ENCODE peak calls at places on chromosomes 11 and 22, in four cellular contexts. T, H, G and Z are unnamed samples.

GRCh38 chr22:20786536-20786979 is 12.6 kb downstream of the SERPIND1 start:
- DNase-seq in T (no peak), H (no peak), G (no peak), Z (no peak)

GRCh38 chr11:78666675-78667129 is 92.0 kb upstream of the NARS2 start:
- DNase-seq in T (no peak), H (no peak), G (no peak), Z (no peak)

GRCh38 chr11:820655-821512 is 2.2 kb downstream of the PNPLA2 start:
- DNase-seq in T (no peak), H (peak), G (no peak), Z (peak)

GRCh38 chr11:84870486-84870885 is 756.7 kb downstream of the DLG2 start:
- DNase-seq in T (no peak), H (no peak), G (no peak), Z (no peak)

GRCh38 chr11:90845126-90845525 is 622.3 kb upstream of the CHORDC1 start:
- DNase-seq in T (no peak), H (no peak), G (no peak), Z (no peak)

GRCh38 chr22:33639588-33640254 is 280.6 kb downstream of the LARGE1 start:
- DNase-seq in T (no peak), H (no peak), G (no peak), Z (peak)

GRCh38 chr22:35552186-35552842 is 11.7 kb downstream of the RASD2 start:
- DNase-seq in T (no peak), H (no peak), G (peak), Z (no peak)

GRCh38 chr22:25475554-25476022 is 88.9 kb upstream of the GRK3 start:
- DNase-seq in T (no peak), H (no peak), G (no peak), Z (peak)

GRCh38 chr11:71301858-71302533 is 49.6 kb upstream of the SHANK2 start:
- DNase-seq in T (no peak), H (no peak), G (no peak), Z (no peak)

GRCh38 chr11:209275-210121 is 2.0 kb downstream of the RIC8A start:
- DNase-seq in T (no peak), H (no peak), G (no peak), Z (no peak)

GRCh38 chr11:7457211-7457610 is 28.1 kb upstream of the OLFML1 start:
- DNase-seq in T (no peak), H (no peak), G (no peak), Z (no peak)

GRCh38 chr11:43943357-43943930 is 1.0 kb downstream of the C11orf96 start:
- DNase-seq in T (no peak), H (no peak), G (no peak), Z (no peak)

GRCh38 chr11:34234086-34234740 is 123.6 kb downstream of the ABTB2 start:
- DNase-seq in T (no peak), H (no peak), G (no peak), Z (no peak)

GRCh38 chr11:75562836-75563484 is 907 bp downstream of the SERPINH1 start:
- DNase-seq in T (no peak), H (no peak), G (peak), Z (no peak)

GRCh38 chr11:131064373-131064991 is 148.2 kb upstream of the SNX19 start:
- DNase-seq in T (peak), H (no peak), G (peak), Z (peak)

GRCh38 chr11:122869622-122870021 is 12.9 kb upstream of the JHY start:
- DNase-seq in T (no peak), H (no peak), G (no peak), Z (no peak)

GRCh38 chr11:17636721-17637120 is 82.7 kb upstream of the MYOD1 start:
- DNase-seq in T (no peak), H (no peak), G (no peak), Z (no peak)

GRCh38 chr11:120354779-120355178 is 18.6 kb downstream of the ARHGEF12 start:
- DNase-seq in T (no peak), H (no peak), G (no peak), Z (no peak)

GRCh38 chr11:130677486-130678153 is 229.2 kb downstream of the ADAMTS15 start:
- DNase-seq in T (no peak), H (no peak), G (no peak), Z (no peak)

GRCh38 chr22:43014062-43014875 is 680 bp downstream of the PACSIN2 start:
- DNase-seq in T (peak), H (peak), G (peak), Z (no peak)

GRCh38 chr11:126311464-126312291 is 7.8 kb downstream of the DCPS start:
- DNase-seq in T (no peak), H (no peak), G (no peak), Z (no peak)

GRCh38 chr11:71302911-71303310 is 50.5 kb upstream of the SHANK2 start:
- DNase-seq in T (no peak), H (no peak), G (no peak), Z (no peak)

GRCh38 chr11:101185985-101186384 is 56.4 kb upstream of the PGR start:
- DNase-seq in T (no peak), H (no peak), G (no peak), Z (no peak)

GRCh38 chr11:119085523-119085878 is 820 bp downstream of the HMBS start:
- DNase-seq in T (no peak), H (no peak), G (no peak), Z (no peak)

GRCh38 chr11:110130642-110131238 is 37.5 kb downstream of the ZC3H12C start:
- DNase-seq in T (no peak), H (no peak), G (peak), Z (no peak)

GRCh38 chr22:42286205-42286604 is 15.8 kb upstream of the TCF20 start:
- DNase-seq in T (no peak), H (no peak), G (no peak), Z (no peak)

GRCh38 chr22:36415415-36416168 is 27.8 kb upstream of the MYH9 start:
- DNase-seq in T (no peak), H (no peak), G (no peak), Z (no peak)

GRCh38 chr11:59106363-59107336 is at the start of gene FAM111B:
- DNase-seq in T (peak), H (peak), G (peak), Z (peak)

GRCh38 chr22:20750461-20751184 is 23.3 kb upstream of the SERPIND1 start:
- DNase-seq in T (peak), H (peak), G (no peak), Z (no peak)

DNA sequence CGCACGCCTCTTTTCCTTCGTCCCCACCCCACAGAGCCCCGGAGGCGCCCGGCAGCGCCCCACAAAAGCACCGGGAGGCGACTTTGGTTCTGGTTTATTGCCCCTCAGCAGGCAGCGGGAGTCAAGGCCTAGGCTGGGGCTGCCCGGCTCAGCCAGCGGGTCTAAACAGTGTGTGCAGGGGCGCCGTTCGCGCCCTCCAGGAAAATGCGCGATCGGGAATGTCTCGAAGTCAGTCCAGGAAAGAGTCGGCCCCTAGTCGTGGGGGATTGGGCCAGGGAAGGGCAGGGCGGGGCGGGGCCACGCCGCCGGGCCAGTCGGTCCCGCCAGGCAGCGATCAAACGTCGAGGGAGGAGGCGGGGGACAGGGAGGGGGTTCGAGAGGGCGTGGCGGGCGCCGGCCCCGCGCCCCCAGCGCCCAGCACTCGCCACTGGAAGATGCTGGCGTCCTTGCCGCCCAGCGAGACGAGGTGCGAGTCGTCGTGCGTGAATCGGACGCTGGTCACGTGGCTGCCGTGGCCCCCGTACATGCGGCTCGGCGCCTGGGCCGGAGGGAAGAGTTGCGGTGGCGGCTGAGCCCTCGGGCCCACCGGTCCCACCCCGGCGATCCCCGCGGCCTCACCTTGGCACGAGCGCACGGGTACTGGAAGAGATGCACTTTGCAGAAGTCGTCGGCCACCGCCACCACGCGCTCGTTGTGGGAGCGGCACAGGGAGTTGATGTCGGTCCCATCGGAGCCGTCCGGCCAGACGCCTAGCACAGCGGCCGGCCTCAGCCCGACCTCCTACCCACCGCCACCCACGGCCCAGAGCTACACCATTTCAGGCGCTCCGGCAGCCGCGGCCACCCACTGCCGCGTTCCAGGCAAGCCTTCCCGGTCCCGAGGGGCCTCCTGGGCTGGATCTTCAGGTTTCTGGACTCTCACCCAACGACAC is 741 bp upstream of the MTA2 start:
- DNase-seq in T (peak), H (peak), G (no peak), Z (no peak)
- H3K27ac ChIP-seq in T (peak), H (peak), G (peak), Z (peak)

GRCh38 chr11:68503281-68503687 is 42.7 kb downstream of the PPP6R3 start:
- DNase-seq in T (no peak), H (no peak), G (no peak), Z (no peak)
- H3K27ac ChIP-seq in T (no peak), H (peak), G (no peak), Z (no peak)

GRCh38 chr22:23838686-23839468 is at the start of gene DERL3:
- DNase-seq in T (peak), H (peak), G (peak), Z (peak)
- H3K27ac ChIP-seq in T (no peak), H (peak), G (peak), Z (no peak)

GRCh38 chr22:46701262-46701661 is 36.8 kb downstream of the CERK start:
- DNase-seq in T (no peak), H (no peak), G (no peak), Z (no peak)

GRCh38 chr22:46703166-46703995 is 34.7 kb downstream of the CERK start:
- DNase-seq in T (no peak), H (no peak), G (no peak), Z (no peak)

GRCh38 chr22:46707305-46707704 is 30.7 kb downstream of the CERK start:
- DNase-seq in T (no peak), H (no peak), G (no peak), Z (no peak)

GRCh38 chr22:46706060-46706459 is 32.0 kb downstream of the CERK start:
- DNase-seq in T (no peak), H (no peak), G (no peak), Z (no peak)

GRCh38 chr22:46703996-46704370 is 34.1 kb downstream of the CERK start:
- DNase-seq in T (no peak), H (no peak), G (no peak), Z (no peak)
- H3K27ac ChIP-seq in T (no peak), H (no peak), G (no peak), Z (no peak)

DNA sequence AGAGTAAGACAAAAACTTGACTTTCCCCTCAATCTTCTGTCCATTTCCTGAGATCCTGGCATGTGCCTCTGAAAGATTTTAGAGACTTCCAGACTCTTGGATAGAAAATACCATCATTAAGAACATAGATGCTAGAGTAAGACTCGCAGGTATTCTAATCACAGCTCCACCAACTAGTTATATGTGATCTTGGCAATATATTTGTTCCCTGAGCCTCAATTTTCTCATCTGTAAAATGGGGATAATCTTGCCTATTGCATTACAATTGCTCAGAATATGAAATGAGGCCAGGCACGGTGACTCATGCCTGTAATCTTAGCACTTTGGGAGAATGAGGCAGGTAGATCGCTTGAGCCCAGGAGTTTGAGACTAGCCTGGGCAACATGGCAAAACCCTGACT is 10.7 kb downstream of the RHOG start:
- DNase-seq in T (no peak), H (no peak), G (no peak), Z (no peak)
- H3K27ac ChIP-seq in T (no peak), H (no peak), G (no peak), Z (no peak)

GRCh38 chr11:47716692-47717091 is 1.5 kb upstream of the AGBL2 start:
- DNase-seq in T (no peak), H (no peak), G (no peak), Z (no peak)

GRCh38 chr11:47715082-47715669 is at the start of gene AGBL2:
- DNase-seq in T (peak), H (peak), G (peak), Z (peak)

GRCh38 chr11:47711816-47712215 is 3.4 kb downstream of the AGBL2 start:
- DNase-seq in T (no peak), H (no peak), G (no peak), Z (no peak)

GRCh38 chr11:47711225-47711624 is 3.9 kb downstream of the AGBL2 start:
- DNase-seq in T (no peak), H (no peak), G (no peak), Z (no peak)

GRCh38 chr11:47714554-47715081 is 551 bp downstream of the AGBL2 start:
- DNase-seq in T (peak), H (no peak), G (peak), Z (no peak)
- H3K27ac ChIP-seq in T (peak), H (peak), G (no peak), Z (peak)

GRCh38 chr11:66336234-66337102 is at the start of gene RIN1:
- DNase-seq in T (peak), H (peak), G (no peak), Z (no peak)
- H3K27ac ChIP-seq in T (peak), H (peak), G (peak), Z (peak)